ENCODE peak calls at places on chromosomes 5 and 9, in five cellular contexts. D is A549; O is effector memory CD4-positive, alpha-beta T cell; I is HEK293T; S is amygdala. W is an unnamed sample.
A peak's percentile ranks its signal among the peaks of the same experiment; 100 is the strongest.

GRCh38 chr9:121954477-121955175 is 138.5 kb downstream of the TTLL11 start:
- DNase-seq in D (no peak), O (no peak), I (no peak), S (peak; percentile 6), W (no peak)

GRCh38 chr9:81632599-81632998 is 56.7 kb downstream of the TLE1 start:
- DNase-seq in D (peak; percentile 54), O (no peak), I (no peak), S (no peak), W (no peak)

GRCh38 chr5:14812166-14812565 is 59.4 kb downstream of the ANKH start:
- DNase-seq in D (no peak), O (no peak), I (no peak), S (no peak), W (no peak)

GRCh38 chr5:169574147-169574646 is 9.4 kb upstream of the SPDL1 start:
- DNase-seq in D (no peak), O (no peak), I (no peak), S (no peak), W (no peak)

GRCh38 chr5:89878733-89879132 is 530.8 kb downstream of the CETN3 start:
- DNase-seq in D (no peak), O (no peak), I (no peak), S (no peak), W (no peak)

GRCh38 chr5:33257807-33258491 is 182.8 kb upstream of the TARS1 start:
- DNase-seq in D (peak; percentile 17), O (no peak), I (no peak), S (no peak), W (no peak)

GRCh38 chr5:143177263-143177994 is 226.1 kb downstream of the NR3C1 start:
- DNase-seq in D (peak; percentile 76), O (no peak), I (no peak), S (no peak), W (no peak)

GRCh38 chr9:135931349-135931820 is 24.0 kb upstream of the CAMSAP1 start:
- DNase-seq in D (no peak), O (no peak), I (no peak), S (no peak), W (no peak)

GRCh38 chr9:84343111-84343521 is 2.6 kb upstream of the SLC28A3 start:
- DNase-seq in D (no peak), O (no peak), I (no peak), S (no peak), W (no peak)

GRCh38 chr9:35028341-35028740 is 38.8 kb downstream of the DNAJB5 start:
- DNase-seq in D (no peak), O (no peak), I (no peak), S (no peak), W (no peak)